ENCODE peak calls at places on chromosomes 1 and 21, in four cellular contexts. One of them, this sample, is unnamed.

GRCh38 chr1:247111636-247112478 is 7.7 kb upstream of the ZNF669 start:
- DNase-seq in K562: peak; percentile 84
- DNase-seq in HepG2: peak; percentile 31
- DNase-seq in H1: no peak
- DNase-seq in this sample: peak; percentile 42

GRCh38 chr1:237211031-237211430 is 169.0 kb downstream of the RYR2 start:
- DNase-seq in K562: no peak
- DNase-seq in HepG2: peak; percentile 7
- DNase-seq in H1: no peak
- DNase-seq in this sample: no peak

GRCh38 chr1:158146165-158146564 is 34.5 kb upstream of the CD1D start:
- DNase-seq in K562: peak; percentile 44
- DNase-seq in HepG2: no peak
- DNase-seq in H1: no peak
- DNase-seq in this sample: peak; percentile 23

GRCh38 chr1:230750986-230751625 is 3.9 kb downstream of the CAPN9 start:
- DNase-seq in K562: no peak
- DNase-seq in HepG2: no peak
- DNase-seq in H1: no peak
- DNase-seq in this sample: no peak

GRCh38 chr21:24045775-24046215 is 1561.5 kb downstream of the MRPL39 start:
- DNase-seq in K562: peak; percentile 5
- DNase-seq in HepG2: no peak
- DNase-seq in H1: no peak
- DNase-seq in this sample: peak; percentile 11

GRCh38 chr21:34037446-34037845 is 35.9 kb upstream of the MRPS6 start:
- DNase-seq in K562: peak; percentile 29
- DNase-seq in HepG2: no peak
- DNase-seq in H1: no peak
- DNase-seq in this sample: no peak

GRCh38 chr1:171868217-171868616 is 26.9 kb downstream of the DNM3 start:
- DNase-seq in K562: no peak
- DNase-seq in HepG2: no peak
- DNase-seq in H1: no peak
- DNase-seq in this sample: no peak

GRCh38 chr21:33350676-33351075 is 25.9 kb downstream of the IFNAR1 start:
- DNase-seq in K562: no peak
- DNase-seq in HepG2: no peak
- DNase-seq in H1: no peak
- DNase-seq in this sample: no peak

GRCh38 chr1:200510228-200510623 is 100.4 kb upstream of the ZNF281 start:
- DNase-seq in K562: peak; percentile 86
- DNase-seq in HepG2: peak; percentile 78
- DNase-seq in H1: no peak
- DNase-seq in this sample: peak; percentile 86

GRCh38 chr1:211247921-211248320 is 11.2 kb upstream of the RCOR3 start:
- DNase-seq in K562: peak; percentile 26
- DNase-seq in HepG2: no peak
- DNase-seq in H1: no peak
- DNase-seq in this sample: no peak

GRCh38 chr1:112704511-112704907 is 2.4 kb downstream of the RHOC start:
- DNase-seq in K562: no peak
- DNase-seq in HepG2: no peak
- DNase-seq in H1: no peak
- DNase-seq in this sample: no peak

GRCh38 chr1:23524716-23525401 is 6.2 kb downstream of the E2F2 start:
- DNase-seq in K562: no peak
- DNase-seq in HepG2: no peak
- DNase-seq in H1: no peak
- DNase-seq in this sample: no peak

GRCh38 chr1:26372039-26372438 is 511 bp downstream of the ZNF683 start:
- DNase-seq in K562: no peak
- DNase-seq in HepG2: no peak
- DNase-seq in H1: no peak
- DNase-seq in this sample: no peak

GRCh38 chr1:53093778-53094532 is 31.9 kb downstream of the PODN start:
- DNase-seq in K562: no peak
- DNase-seq in HepG2: no peak
- DNase-seq in H1: no peak
- DNase-seq in this sample: no peak

GRCh38 chr1:222975472-222976122 is 160.8 kb downstream of the DISP1 start:
- DNase-seq in K562: no peak
- DNase-seq in HepG2: no peak
- DNase-seq in H1: no peak
- DNase-seq in this sample: no peak

GRCh38 chr1:2144501-2145090 is 50.0 kb downstream of the FAAP20 start:
- DNase-seq in K562: no peak
- DNase-seq in HepG2: no peak
- DNase-seq in H1: no peak
- DNase-seq in this sample: no peak

GRCh38 chr1:20403423-20404145 is 82.4 kb downstream of the CAMK2N1 start:
- DNase-seq in K562: no peak
- DNase-seq in HepG2: no peak
- DNase-seq in H1: no peak
- DNase-seq in this sample: no peak

GRCh38 chr1:110674337-110675059 is at the start of gene KCNA3:
- DNase-seq in K562: no peak
- DNase-seq in HepG2: no peak
- DNase-seq in H1: no peak
- DNase-seq in this sample: no peak

GRCh38 chr1:223007250-223007649 is 135.8 kb downstream of the TLR5 start:
- DNase-seq in K562: no peak
- DNase-seq in HepG2: peak; percentile 46
- DNase-seq in H1: no peak
- DNase-seq in this sample: no peak

GRCh38 chr1:169796411-169796810 is 1.7 kb upstream of the METTL18 start:
- DNase-seq in K562: no peak
- DNase-seq in HepG2: no peak
- DNase-seq in H1: no peak
- DNase-seq in this sample: no peak

GRCh38 chr1:157154940-157155514 is 16.8 kb upstream of the ETV3 start:
- DNase-seq in K562: peak; percentile 71
- DNase-seq in HepG2: peak; percentile 72
- DNase-seq in H1: no peak
- DNase-seq in this sample: no peak

GRCh38 chr1:91120915-91121314 is 99.1 kb upstream of the ZNF644 start:
- DNase-seq in K562: no peak
- DNase-seq in HepG2: no peak
- DNase-seq in H1: no peak
- DNase-seq in this sample: no peak

GRCh38 chr1:112395832-112396667 is at the start of gene CTTNBP2NL:
- DNase-seq in K562: peak; percentile 98
- DNase-seq in HepG2: peak; percentile 93
- DNase-seq in H1: peak; percentile 91
- DNase-seq in this sample: peak; percentile 88

DNA sequence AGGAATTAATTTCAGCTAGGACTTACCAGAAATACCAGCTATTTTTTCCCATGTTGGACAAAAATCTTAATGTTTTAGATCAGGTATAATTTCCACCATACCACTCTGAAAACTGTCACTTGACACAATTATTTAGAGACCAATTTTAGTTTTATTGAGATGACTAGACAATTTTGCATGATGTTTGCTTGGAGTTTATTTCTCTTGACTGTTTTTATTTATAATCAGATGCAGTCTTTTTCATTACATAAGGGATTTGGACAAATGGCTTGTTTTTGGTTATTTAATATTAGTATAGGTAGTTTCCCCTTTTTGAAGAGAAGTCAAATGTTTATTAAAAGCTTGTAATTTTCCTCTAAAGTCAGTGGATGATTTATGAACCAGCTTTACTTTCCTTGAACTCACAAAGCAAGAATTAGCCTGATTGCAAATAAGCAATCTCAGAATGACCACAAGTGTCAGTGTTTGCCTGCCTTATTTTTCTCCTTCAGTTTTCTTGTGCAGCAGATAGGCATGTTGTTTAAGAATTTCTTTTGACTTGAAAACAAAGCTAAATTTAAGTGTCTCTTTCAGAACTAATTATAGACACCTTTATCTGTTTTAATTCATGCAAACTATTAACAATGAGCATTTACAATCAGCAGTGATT is 3.8 kb upstream of the B3GALT2 start:
- DNase-seq in K562: no peak
- DNase-seq in HepG2: no peak
- DNase-seq in H1: no peak
- DNase-seq in this sample: peak; percentile 24
- TF ChIP-seq KDM1A in K562: no peak
- TF ChIP-seq KDM1A in HepG2: no peak
- TF ChIP-seq KDM1A in H1: no peak
- TF ChIP-seq KDM1A in this sample: no peak

DNA sequence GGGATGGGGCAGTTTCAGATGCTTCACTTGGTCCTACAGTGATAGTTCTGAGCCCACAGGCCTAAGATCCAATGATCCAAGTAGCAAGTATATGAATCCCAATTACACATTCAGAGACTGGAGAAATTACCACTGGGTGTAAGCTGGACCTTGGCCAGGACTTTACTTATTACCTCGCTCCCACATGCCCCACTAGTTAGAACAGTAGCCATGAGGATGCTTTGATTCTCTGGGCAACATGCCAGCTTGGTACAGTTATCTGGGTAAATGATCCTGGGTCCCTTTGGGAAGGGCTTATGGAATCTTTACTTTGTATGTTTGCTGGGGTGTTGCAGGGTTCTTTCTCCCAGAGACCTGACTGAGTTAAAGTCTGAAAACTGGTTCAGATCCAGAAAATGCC is 5.1 kb upstream of the FCAMR start:
- DNase-seq in K562: no peak
- DNase-seq in HepG2: no peak
- DNase-seq in H1: no peak
- DNase-seq in this sample: no peak
- TF ChIP-seq RNF2 in K562: no peak
- TF ChIP-seq RNF2 in HepG2: no peak
- TF ChIP-seq RNF2 in H1: no peak
- TF ChIP-seq RNF2 in this sample: no peak

DNA sequence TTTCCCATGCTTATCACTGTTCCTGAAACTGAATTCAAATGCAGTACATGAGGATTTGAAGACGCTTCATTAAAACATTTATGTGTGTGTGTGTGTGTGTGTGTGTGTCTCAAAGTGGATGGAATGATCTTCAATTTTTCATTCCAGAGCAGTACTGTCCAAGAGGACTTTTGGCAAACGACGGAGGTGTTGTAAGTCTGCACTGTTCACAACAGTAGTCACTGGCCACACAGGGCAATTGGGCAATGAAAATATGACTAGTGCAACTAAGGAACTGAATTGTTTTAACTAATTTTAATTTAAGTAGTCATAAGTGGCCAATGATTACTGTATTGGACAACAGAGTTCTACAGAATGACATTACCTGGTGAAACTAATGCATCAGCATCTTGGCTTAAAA is 5.0 kb downstream of the TAF5L start:
- DNase-seq in K562: no peak
- DNase-seq in HepG2: no peak
- DNase-seq in H1: no peak
- DNase-seq in this sample: no peak
- TF ChIP-seq USF2 in K562: no peak
- TF ChIP-seq USF2 in HepG2: no peak
- TF ChIP-seq USF2 in H1: no peak
- TF ChIP-seq USF2 in this sample: no peak

DNA sequence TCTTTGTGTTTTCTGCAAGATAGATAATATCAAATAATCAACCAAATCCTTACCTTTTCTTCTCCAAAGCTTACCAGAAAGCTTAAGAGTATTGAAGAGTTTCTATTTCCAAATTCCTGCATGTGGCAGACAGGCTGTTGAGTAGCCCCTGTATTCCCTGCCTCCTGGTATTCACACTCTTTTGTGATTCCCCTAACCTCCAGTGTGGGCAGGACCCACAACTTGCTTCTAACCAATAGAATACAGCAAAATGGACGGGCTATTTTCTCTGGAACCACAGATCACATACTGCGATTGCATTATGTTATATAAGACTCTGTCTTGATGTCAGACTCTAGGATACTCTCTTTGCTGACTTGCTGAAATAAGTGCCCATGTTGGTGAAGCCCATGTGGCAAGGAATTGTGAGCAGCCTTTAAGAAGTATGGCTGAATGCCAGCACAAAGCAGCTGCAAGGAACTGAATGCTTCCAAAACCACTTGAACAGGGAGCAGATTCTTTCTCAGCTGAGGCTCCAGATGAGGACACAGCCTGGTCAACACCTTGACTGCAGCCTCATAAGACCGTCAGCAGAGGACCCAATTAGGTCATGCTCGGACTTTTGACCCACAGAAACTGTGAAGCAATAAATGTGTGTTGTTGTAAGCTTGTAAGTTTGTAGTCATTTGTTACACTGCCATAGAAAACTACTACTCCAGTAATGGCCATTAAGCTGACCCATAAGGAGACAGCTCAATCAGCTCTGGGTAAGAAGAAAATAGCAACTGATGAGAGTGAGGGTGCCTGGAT is 47.9 kb upstream of the PLXNA2 start:
- DNase-seq in K562: no peak
- DNase-seq in HepG2: no peak
- DNase-seq in H1: no peak
- DNase-seq in this sample: no peak
- TF ChIP-seq KDM1A in K562: no peak
- TF ChIP-seq KDM1A in HepG2: no peak
- TF ChIP-seq KDM1A in H1: no peak
- TF ChIP-seq KDM1A in this sample: no peak

GRCh38 chr1:100279358-100279923 is 13.4 kb downstream of the RTCA start:
- DNase-seq in K562: no peak
- DNase-seq in HepG2: no peak
- DNase-seq in H1: no peak
- DNase-seq in this sample: no peak

GRCh38 chr1:100279954-100280682 is 14.1 kb downstream of the RTCA start:
- DNase-seq in K562: no peak
- DNase-seq in HepG2: no peak
- DNase-seq in H1: no peak
- DNase-seq in this sample: no peak

GRCh38 chr1:100277866-100278265 is 11.8 kb downstream of the RTCA start:
- DNase-seq in K562: no peak
- DNase-seq in HepG2: no peak
- DNase-seq in H1: no peak
- DNase-seq in this sample: peak; percentile 10
- TF ChIP-seq RNF2 in K562: no peak
- TF ChIP-seq RNF2 in HepG2: no peak
- TF ChIP-seq RNF2 in H1: no peak
- TF ChIP-seq RNF2 in this sample: no peak

DNA sequence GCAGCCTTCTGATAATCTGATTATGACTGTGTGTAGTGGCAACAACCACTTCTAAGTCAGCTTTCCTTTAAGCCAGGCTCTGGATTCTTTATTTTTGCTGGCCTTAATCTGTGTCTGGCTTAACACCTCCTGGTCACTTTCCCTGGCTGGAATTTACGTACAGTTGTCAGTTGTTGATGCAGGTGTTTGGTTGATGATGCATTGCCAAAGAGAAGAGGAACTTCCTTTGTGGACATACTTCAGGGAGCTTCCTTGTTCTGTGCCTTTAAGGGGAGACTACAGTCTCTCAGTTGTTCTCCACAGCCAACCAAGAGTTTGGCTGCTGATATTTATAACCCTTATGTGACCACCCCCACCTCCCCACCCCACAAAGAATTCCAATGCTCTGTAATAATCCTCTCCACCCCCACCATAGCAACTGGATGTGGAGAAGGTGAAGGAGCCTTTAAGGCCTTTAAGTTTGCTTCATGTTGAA is 96.0 kb upstream of the BMP8A start:
- DNase-seq in K562: no peak
- DNase-seq in HepG2: peak; percentile 21
- DNase-seq in H1: no peak
- DNase-seq in this sample: peak; percentile 79
- TF ChIP-seq USF2 in K562: no peak
- TF ChIP-seq USF2 in HepG2: no peak
- TF ChIP-seq USF2 in H1: no peak
- TF ChIP-seq USF2 in this sample: no peak

GRCh38 chr1:15254521-15254920 is 7.5 kb downstream of the FHAD1 start:
- DNase-seq in K562: no peak
- DNase-seq in HepG2: no peak
- DNase-seq in H1: no peak
- DNase-seq in this sample: no peak
- TF ChIP-seq KDM1A in K562: no peak
- TF ChIP-seq KDM1A in HepG2: no peak
- TF ChIP-seq KDM1A in H1: no peak
- TF ChIP-seq KDM1A in this sample: no peak